ENCODE peak calls at places on chromosomes 5 and 9, in four cellular contexts. O, F, R and Y are unnamed samples.
A peak's percentile ranks its signal among the peaks of the same experiment; 100 is the strongest.

GRCh38 chr5:133610489-133611356 is 1.6 kb downstream of the FSTL4 start:
- DNase-seq in R (peak; percentile 45), O (no peak), F (peak; percentile 20), Y (no peak)

GRCh38 chr5:170504598-170505266 is 912 bp downstream of the KCNIP1 start:
- DNase-seq in R (no peak), O (no peak), F (no peak), Y (no peak)

GRCh38 chr5:137753227-137753985 is 757 bp downstream of the HNRNPA0 start:
- DNase-seq in R (no peak), F (no peak), O (peak; percentile 80), Y (no peak)

GRCh38 chr5:165928971-165929370 is 2362.5 kb upstream of the WWC1 start:
- DNase-seq in F (peak; percentile 56), O (no peak), R (no peak), Y (no peak)

GRCh38 chr9:21385131-21385665 is at the start of gene IFNA2:
- DNase-seq in F (no peak), O (no peak), R (no peak), Y (no peak)

GRCh38 chr9:128684325-128685021 is 4.5 kb upstream of the SET start:
- DNase-seq in F (peak; percentile 91), O (peak; percentile 87), R (peak; percentile 67), Y (peak; percentile 46)

GRCh38 chr5:139898981-139899380 is 103.4 kb downstream of the PSD2 start:
- DNase-seq in R (no peak), O (peak; percentile 18), F (no peak), Y (no peak)

GRCh38 chr5:180082633-180083420 is 11.3 kb upstream of the RNF130 start:
- DNase-seq in O (no peak), F (no peak), R (no peak), Y (no peak)

GRCh38 chr9:118003240-118003639 is 299.0 kb downstream of the TLR4 start:
- DNase-seq in R (no peak), O (no peak), F (no peak), Y (no peak)

GRCh38 chr5:148828461-148829247 is 2.2 kb downstream of the ADRB2 start:
- DNase-seq in R (no peak), F (peak; percentile 70), O (no peak), Y (no peak)

GRCh38 chr5:59720063-59720462 is 173.5 kb downstream of the PDE4D start:
- DNase-seq in O (no peak), F (no peak), R (no peak), Y (no peak)

GRCh38 chr9:35774907-35775635 is 16.3 kb upstream of the NPR2 start:
- DNase-seq in O (peak; percentile 72), F (no peak), R (no peak), Y (no peak)

GRCh38 chr9:105127863-105128220 is 116.6 kb upstream of the SLC44A1 start:
- DNase-seq in R (peak; percentile 51), F (peak; percentile 22), O (no peak), Y (no peak)

GRCh38 chr9:14197459-14197858 is 116.5 kb downstream of the NFIB start:
- DNase-seq in R (no peak), O (no peak), F (no peak), Y (no peak)

GRCh38 chr5:141560725-141561483 is 57.9 kb downstream of the DIAPH1 start:
- DNase-seq in F (peak; percentile 99), O (peak; percentile 97), R (no peak), Y (peak; percentile 87)

GRCh38 chr5:35803221-35803651 is 53.5 kb upstream of the IL7R start:
- DNase-seq in O (peak; percentile 66), R (no peak), F (no peak), Y (no peak)

GRCh38 chr9:131487621-131488031 is 15.1 kb upstream of the POMT1 start:
- DNase-seq in F (no peak), R (no peak), O (no peak), Y (no peak)

GRCh38 chr5:170639221-170639925 is 135.6 kb downstream of the KCNIP1 start:
- DNase-seq in F (no peak), R (no peak), O (peak; percentile 45), Y (no peak)

GRCh38 chr9:19331877-19332276 is 48.2 kb downstream of the RPS6 start:
- DNase-seq in O (no peak), R (no peak), F (no peak), Y (no peak)

GRCh38 chr5:36060516-36060885 is 6.2 kb downstream of the UGT3A2 start:
- DNase-seq in R (no peak), F (no peak), O (no peak), Y (no peak)

GRCh38 chr5:5014836-5015235 is 125.3 kb upstream of the ADAMTS16 start:
- DNase-seq in F (peak; percentile 92), O (no peak), R (no peak), Y (no peak)

GRCh38 chr5:180636403-180637075 is 12.9 kb downstream of the FLT4 start:
- DNase-seq in F (no peak), R (no peak), O (peak; percentile 63), Y (no peak)

GRCh38 chr5:156479864-156480263 is 152.9 kb downstream of the SGCD start:
- DNase-seq in F (peak; percentile 85), O (no peak), R (no peak), Y (no peak)

GRCh38 chr5:124264499-124264898 is 481.9 kb downstream of the ZNF608 start:
- DNase-seq in F (no peak), O (no peak), R (no peak), Y (no peak)

GRCh38 chr9:109319072-109319630 is 1.7 kb downstream of the EPB41L4B start:
- DNase-seq in F (no peak), O (no peak), R (no peak), Y (no peak)

GRCh38 chr5:98771389-98772109 is 1.9 kb upstream of the RGMB start:
- DNase-seq in O (peak; percentile 80), R (no peak), F (peak; percentile 90), Y (peak; percentile 66)

GRCh38 chr9:89731262-89731980 is 126.6 kb downstream of the GADD45G start:
- DNase-seq in F (no peak), R (no peak), O (no peak), Y (no peak)